ENCODE peak calls at places on chromosomes 3 and 15, in eight cellular contexts. C is stomach; Y is CD4-positive, alpha-beta T cell; U is prostate gland; Z is K562; E is dorsolateral prefrontal cortex; G is PC-3; X is neural progenitor cell. T is an unnamed sample. For H3K27me3, the result is how much of the 10 kb centered on the place peaks cover.

GRCh38 chr3:195102609-195103467 is 168.1 kb downstream of the XXYLT1 start:
- DNase-seq in C (no peak), Y (no peak), U (peak), Z (no peak), E (no peak), G (peak), X (no peak), T (peak)

GRCh38 chr3:10395671-10396070 is 74.8 kb upstream of the SEC13 start:
- DNase-seq in C (no peak), Y (peak), U (no peak), Z (no peak), E (no peak), G (peak), X (no peak), T (peak)

GRCh38 chr3:99925584-99925983 is 107.9 kb downstream of the CMSS1 start:
- DNase-seq in C (peak), Y (no peak), U (peak), Z (no peak), E (no peak), G (peak), X (no peak), T (peak)

GRCh38 chr3:11282250-11283125 is 10.3 kb downstream of the ATG7 start:
- DNase-seq in C (no peak), Y (no peak), U (no peak), Z (no peak), E (peak), G (no peak), X (no peak), T (no peak)

GRCh38 chr3:120432105-120432860 is 18.5 kb downstream of the FSTL1 start:
- DNase-seq in C (no peak), Y (no peak), U (no peak), Z (peak), E (no peak), G (no peak), X (peak), T (no peak)

GRCh38 chr3:109275702-109276293 is 40.5 kb downstream of the DPPA2 start:
- DNase-seq in C (peak), Y (no peak), U (no peak), Z (peak), E (no peak), G (peak), X (peak), T (peak)

GRCh38 chr3:17885986-17886385 is 143.6 kb upstream of the TBC1D5 start:
- DNase-seq in C (no peak), Y (no peak), U (no peak), Z (no peak), E (no peak), G (no peak), X (no peak), T (no peak)

GRCh38 chr3:44076221-44076829 is 165.4 kb upstream of the TOPAZ1 start:
- DNase-seq in C (no peak), Y (no peak), U (no peak), Z (no peak), E (no peak), G (no peak), X (no peak), T (no peak)

GRCh38 chr15:80436511-80437307 is 32.5 kb downstream of the ARNT2 start:
- DNase-seq in C (peak), Y (no peak), U (no peak), Z (no peak), E (no peak), G (peak), X (no peak), T (peak)

GRCh38 chr15:92074646-92075045 is 221.1 kb downstream of the SLCO3A1 start:
- DNase-seq in C (no peak), Y (no peak), U (no peak), Z (no peak), E (no peak), G (no peak), X (no peak), T (peak)

GRCh38 chr3:51386159-51386851 is 1.2 kb downstream of the MANF start:
- DNase-seq in C (no peak), Y (no peak), U (no peak), Z (no peak), E (no peak), G (no peak), X (no peak), T (no peak)

GRCh38 chr15:74783072-74783807 is 1.4 kb downstream of the CSK start:
- DNase-seq in C (no peak), Y (no peak), U (no peak), Z (peak), E (no peak), G (no peak), X (peak), T (no peak)

GRCh38 chr15:32908135-32908801 is 190.5 kb downstream of the GREM1 start:
- DNase-seq in C (no peak), Y (no peak), U (no peak), Z (no peak), E (no peak), G (no peak), X (no peak), T (no peak)

GRCh38 chr15:66617137-66618090 is 51.6 kb upstream of the LCTL start:
- DNase-seq in C (peak), Y (no peak), U (peak), Z (no peak), E (peak), G (peak), X (no peak), T (peak)

GRCh38 chr15:61038387-61038786 is 190.7 kb downstream of the RORA start:
- DNase-seq in C (no peak), Y (no peak), U (no peak), Z (no peak), E (no peak), G (peak), X (no peak), T (no peak)

GRCh38 chr3:63450634-63451363 is 172.7 kb downstream of the SYNPR start:
- DNase-seq in C (no peak), Y (no peak), U (no peak), Z (no peak), E (no peak), G (peak), X (no peak), T (peak)

GRCh38 chr3:79253704-79254103 is 514.1 kb downstream of the ROBO1 start:
- DNase-seq in C (no peak), Y (no peak), U (no peak), Z (no peak), E (no peak), G (no peak), X (no peak), T (no peak)

GRCh38 chr15:94582368-94582767 is 351.0 kb downstream of the MCTP2 start:
- DNase-seq in C (no peak), Y (no peak), U (no peak), Z (peak), E (no peak), G (peak), X (peak), T (peak)

GRCh38 chr3:64898941-64899340 is 211.1 kb upstream of the ADAMTS9 start:
- DNase-seq in C (no peak), Y (no peak), U (no peak), Z (no peak), E (no peak), G (no peak), X (no peak), T (peak)

GRCh38 chr3:24401090-24401810 is 93.4 kb downstream of the THRB start:
- DNase-seq in C (no peak), Y (no peak), U (no peak), Z (no peak), E (no peak), G (no peak), X (no peak), T (no peak)

GRCh38 chr15:90200534-90201139 is 493 bp upstream of the SEMA4B start:
- DNase-seq in C (no peak), Y (no peak), U (no peak), Z (no peak), E (no peak), G (no peak), X (no peak), T (no peak)

GRCh38 chr3:128253150-128253549 is 99.9 kb downstream of the EEFSEC start:
- DNase-seq in C (no peak), Y (no peak), U (no peak), Z (no peak), E (no peak), G (no peak), X (no peak), T (no peak)

GRCh38 chr15:29917600-29918597 is 95.6 kb upstream of the TJP1 start:
- DNase-seq in C (no peak), Y (no peak), U (no peak), Z (no peak), E (no peak), G (peak), X (no peak), T (peak)

GRCh38 chr3:37943631-37944242 is 46.8 kb upstream of the VILL start:
- DNase-seq in C (no peak), Y (no peak), U (no peak), Z (no peak), E (no peak), G (no peak), X (no peak), T (no peak)

GRCh38 chr15:72342385-72342784 is 22.4 kb upstream of the CELF6 start:
- DNase-seq in C (peak), Y (peak), U (no peak), Z (no peak), E (no peak), G (peak), X (peak), T (no peak)

GRCh38 chr3:154085799-154086198 is 35.4 kb upstream of the ARHGEF26 start:
- DNase-seq in C (no peak), Y (no peak), U (no peak), Z (no peak), E (no peak), G (peak), X (no peak), T (no peak)

GRCh38 chr3:86990734-86991481 is at the start of gene VGLL3:
- DNase-seq in C (peak), Y (no peak), U (peak), Z (no peak), E (peak), G (peak), X (peak), T (peak)
- TF ChIP-seq CTCF in C (no peak), Y (no peak), U (peak), Z (no peak), E (no peak), G (peak), X (peak), T (no peak)

DNA sequence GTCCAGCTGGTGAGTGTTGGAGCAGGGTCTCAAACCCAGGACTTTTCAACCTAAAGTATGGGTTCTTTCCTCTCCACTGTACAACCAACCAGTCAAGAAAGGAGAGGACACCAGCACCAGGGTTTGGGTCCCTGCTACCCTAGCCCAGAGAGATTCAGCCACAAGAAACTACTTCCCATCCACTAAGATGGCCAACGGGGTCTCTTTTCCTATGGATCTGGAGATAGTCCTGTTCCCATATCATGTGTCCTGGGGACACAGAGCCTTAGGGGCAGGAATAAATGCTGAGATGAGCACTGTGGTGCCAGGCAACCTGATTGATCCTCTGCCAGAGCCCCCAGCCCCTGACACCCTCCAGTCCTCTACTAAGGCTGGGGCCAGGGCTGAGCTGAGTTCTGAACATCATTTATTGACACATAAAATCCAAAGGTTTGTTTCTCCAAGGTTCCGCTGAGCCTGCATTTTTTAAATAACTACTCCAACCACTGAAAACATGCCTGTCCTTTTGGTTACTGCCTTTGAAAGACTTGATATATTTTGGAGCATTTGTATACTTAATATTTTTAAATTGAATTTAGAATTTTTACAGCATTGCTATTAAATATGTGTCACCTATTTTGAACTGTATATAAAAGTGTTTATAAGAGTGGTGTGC is 26.0 kb downstream of the MRPL46 start:
- DNase-seq in C (no peak), Y (no peak), U (no peak), Z (no peak), E (no peak), G (no peak), X (no peak), T (no peak)
- H3K27me3 ChIP-seq in C (under half), Y (under half), U (under half), Z (under half), E (under half), G (under half), X (under half), T (under half)

GRCh38 chr3:183591881-183592521 is 36.5 kb upstream of the KLHL6 start:
- DNase-seq in C (no peak), Y (no peak), U (no peak), Z (no peak), E (no peak), G (peak), X (no peak), T (no peak)
- TF ChIP-seq CTCF in C (no peak), Y (peak), U (no peak), Z (peak), E (no peak), G (peak), X (peak), T (peak)

GRCh38 chr3:137763594-137763938 is 549 bp upstream of the SOX14 start:
- DNase-seq in C (no peak), Y (no peak), U (no peak), Z (no peak), E (no peak), G (no peak), X (peak), T (no peak)

GRCh38 chr3:137766069-137766960 is 2.2 kb downstream of the SOX14 start:
- DNase-seq in C (no peak), Y (no peak), U (no peak), Z (no peak), E (no peak), G (no peak), X (peak), T (no peak)

GRCh38 chr3:137764001-137764433 is at the start of gene SOX14:
- DNase-seq in C (peak), Y (no peak), U (peak), Z (peak), E (no peak), G (no peak), X (peak), T (no peak)

GRCh38 chr3:137764563-137765309 is 621 bp downstream of the SOX14 start:
- DNase-seq in C (no peak), Y (no peak), U (no peak), Z (no peak), E (no peak), G (no peak), X (peak), T (no peak)

GRCh38 chr3:137765310-137766033 is 1.4 kb downstream of the SOX14 start:
- DNase-seq in C (no peak), Y (no peak), U (no peak), Z (no peak), E (no peak), G (no peak), X (peak), T (no peak)
- H3K27me3 ChIP-seq in C (half or more), Y (half or more), U (half or more), Z (under half), E (half or more), G (half or more), X (half or more), T (half or more)

DNA sequence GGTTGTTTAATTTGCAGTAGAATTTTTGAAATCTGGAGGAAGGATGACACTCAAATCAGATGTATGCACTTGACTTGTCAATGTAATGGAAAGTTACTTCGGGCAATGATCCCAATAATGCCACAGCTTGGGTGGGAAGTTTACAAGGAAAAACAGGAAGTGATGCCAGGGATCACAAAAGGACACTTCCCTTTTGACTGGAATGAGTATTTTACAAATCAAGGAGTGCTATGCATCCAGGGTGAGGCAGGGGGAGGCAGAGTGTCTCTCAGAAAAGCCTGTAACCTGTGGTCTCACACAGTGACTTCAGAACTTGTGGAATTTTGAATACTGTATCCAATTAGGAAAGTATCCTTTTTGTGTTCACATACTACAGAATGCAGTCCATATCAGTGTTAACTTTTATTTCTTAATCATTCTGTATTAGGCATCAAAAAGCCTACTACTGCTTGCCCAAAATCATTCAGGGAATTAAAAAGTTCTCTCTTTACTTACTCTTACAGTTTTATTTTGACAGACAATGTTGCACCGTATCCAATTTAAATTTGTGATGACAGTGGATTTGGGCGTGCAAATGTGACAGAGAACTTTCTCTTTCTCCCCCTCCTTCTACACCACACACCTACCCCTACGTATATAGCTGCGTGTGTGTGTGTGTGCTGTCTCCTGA is 445.1 kb downstream of the MECOM start:
- DNase-seq in C (peak), Y (no peak), U (peak), Z (no peak), E (no peak), G (peak), X (peak), T (peak)
- TF ChIP-seq CTCF in C (peak), Y (no peak), U (peak), Z (peak), E (peak), G (peak), X (peak), T (peak)

DNA sequence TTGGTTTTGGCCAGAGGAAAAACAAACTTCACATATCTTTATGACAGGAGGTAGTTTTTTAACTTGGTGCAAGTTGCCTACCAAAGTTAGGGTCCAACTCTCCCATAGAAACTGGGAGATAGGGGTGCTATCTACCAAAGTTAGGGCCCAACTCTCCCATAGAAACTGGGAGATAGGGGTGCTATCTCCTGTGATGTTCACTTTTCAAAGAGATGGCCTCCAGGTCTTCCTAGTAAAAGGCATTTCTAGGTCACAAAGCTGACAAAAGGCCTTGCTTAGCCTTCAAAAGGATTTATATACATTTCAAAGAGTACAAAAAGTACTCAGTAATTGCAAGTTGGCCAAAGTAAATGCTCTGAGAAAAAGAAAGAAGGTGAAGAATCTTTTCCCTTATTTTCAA is 27.1 kb downstream of the IL1RAP start:
- DNase-seq in C (no peak), Y (no peak), U (no peak), Z (no peak), E (no peak), G (no peak), X (no peak), T (no peak)
- H3K27me3 ChIP-seq in C (under half), Y (under half), U (under half), Z (under half), E (under half), G (under half), X (under half), T (under half)

GRCh38 chr3:26015752-26016151 is 225.9 kb downstream of the OXSM start:
- DNase-seq in C (no peak), Y (no peak), U (no peak), Z (no peak), E (no peak), G (no peak), X (no peak), T (no peak)
- TF ChIP-seq CTCF in C (no peak), Y (no peak), U (no peak), Z (no peak), E (no peak), G (no peak), X (peak), T (no peak)

GRCh38 chr15:70439880-70440279 is 323.5 kb downstream of the UACA start:
- DNase-seq in C (no peak), Y (no peak), U (no peak), Z (no peak), E (no peak), G (no peak), X (no peak), T (no peak)

GRCh38 chr15:70438776-70439175 is 324.6 kb downstream of the UACA start:
- DNase-seq in C (no peak), Y (no peak), U (peak), Z (no peak), E (no peak), G (no peak), X (peak), T (no peak)

GRCh38 chr15:70437882-70438331 is 325.5 kb downstream of the UACA start:
- DNase-seq in C (no peak), Y (no peak), U (no peak), Z (no peak), E (no peak), G (peak), X (peak), T (peak)

GRCh38 chr15:70440416-70441138 is 322.8 kb downstream of the UACA start:
- DNase-seq in C (no peak), Y (no peak), U (no peak), Z (peak), E (no peak), G (no peak), X (no peak), T (no peak)

DNA sequence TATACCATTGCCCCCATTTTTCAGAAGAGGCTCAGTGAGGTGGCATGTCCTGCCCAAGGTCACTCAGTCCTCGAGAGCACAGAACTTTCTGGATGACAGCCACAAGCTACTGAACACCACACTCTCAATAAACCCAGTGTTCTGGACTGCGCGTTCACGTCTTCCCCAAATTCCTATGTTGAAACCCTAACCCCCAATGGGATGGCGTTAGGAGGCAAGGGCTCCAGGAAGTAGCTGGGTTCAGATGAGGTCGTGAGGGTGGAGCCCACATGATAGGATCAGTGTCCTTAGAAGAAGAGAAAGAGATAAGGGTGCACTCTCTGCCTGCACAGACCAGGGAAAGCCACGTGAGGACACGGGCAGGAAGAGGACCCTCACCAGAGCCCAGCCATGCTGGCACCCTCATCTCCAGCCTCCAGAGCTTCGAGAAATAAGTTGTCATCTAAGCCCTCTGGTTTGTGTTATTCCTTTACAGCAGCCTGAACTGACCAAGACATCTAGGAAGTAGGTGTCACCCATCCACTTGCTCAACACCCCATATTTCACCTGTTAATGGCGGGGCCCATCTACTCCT is 324.0 kb downstream of the UACA start:
- DNase-seq in C (no peak), Y (no peak), U (no peak), Z (peak), E (no peak), G (no peak), X (no peak), T (no peak)
- H3K27me3 ChIP-seq in C (under half), Y (under half), U (under half), Z (under half), E (under half), G (under half), X (under half), T (under half)

T was measured in mammary epithelial cell.